ENCODE peak calls at places on chromosomes 12 and 14, in four cellular contexts. K is endothelial cell of umbilical vein, V is fibroblast of lung, D is GM23248. B is an unnamed sample. For H3K79me2, the result is how much of the 10 kb centered on the place peaks cover.

GRCh38 chr12:10721654-10722501 is 1.2 kb downstream of the YBX3 start:
- DNase-seq in K (peak), V (peak), D (peak), B (peak)

GRCh38 chr12:64066052-64066451 is 156.0 kb downstream of the KICS2 start:
- DNase-seq in K (no peak), V (peak), D (peak), B (no peak)

GRCh38 chr12:95117178-95117599 is 43.8 kb upstream of the NR2C1 start:
- DNase-seq in K (peak), V (peak), D (peak), B (peak)

GRCh38 chr12:69897744-69898143 is 72.7 kb downstream of the MYRFL start:
- DNase-seq in K (peak), V (peak), D (peak), B (peak)

GRCh38 chr14:64444984-64445845 is 20.1 kb upstream of the AKAP5 start:
- DNase-seq in K (peak), V (peak), D (peak), B (no peak)

GRCh38 chr12:11892065-11892391 is 178.7 kb upstream of the BCL2L14 start:
- DNase-seq in K (peak), V (no peak), D (no peak), B (no peak)

GRCh38 chr14:37142835-37143499 is 29.4 kb downstream of the SLC25A21 start:
- DNase-seq in K (peak), V (peak), D (peak), B (peak)

GRCh38 chr14:94517248-94517640 is 8.0 kb upstream of the SERPINA12 start:
- DNase-seq in K (no peak), V (no peak), D (peak), B (no peak)

GRCh38 chr14:98984719-98985041 is 287.3 kb downstream of the BCL11B start:
- DNase-seq in K (no peak), V (no peak), D (no peak), B (no peak)

GRCh38 chr12:26274441-26275312 is 79.3 kb downstream of the SSPN start:
- DNase-seq in K (peak), V (peak), D (peak), B (peak)

GRCh38 chr14:33788116-33788515 is 162.8 kb downstream of the EGLN3 start:
- DNase-seq in K (no peak), V (no peak), D (no peak), B (no peak)

GRCh38 chr12:104604070-104604994 is 147.6 kb downstream of the CHST11 start:
- DNase-seq in K (peak), V (peak), D (peak), B (peak)

GRCh38 chr12:104603545-104603973 is 146.8 kb downstream of the CHST11 start:
- DNase-seq in K (no peak), V (peak), D (peak), B (peak)

GRCh38 chr12:104604995-104605675 is 148.4 kb downstream of the CHST11 start:
- DNase-seq in K (no peak), V (no peak), D (peak), B (no peak)

GRCh38 chr12:104602901-104603300 is 146.2 kb downstream of the CHST11 start:
- DNase-seq in K (no peak), V (no peak), D (peak), B (peak)

DNA sequence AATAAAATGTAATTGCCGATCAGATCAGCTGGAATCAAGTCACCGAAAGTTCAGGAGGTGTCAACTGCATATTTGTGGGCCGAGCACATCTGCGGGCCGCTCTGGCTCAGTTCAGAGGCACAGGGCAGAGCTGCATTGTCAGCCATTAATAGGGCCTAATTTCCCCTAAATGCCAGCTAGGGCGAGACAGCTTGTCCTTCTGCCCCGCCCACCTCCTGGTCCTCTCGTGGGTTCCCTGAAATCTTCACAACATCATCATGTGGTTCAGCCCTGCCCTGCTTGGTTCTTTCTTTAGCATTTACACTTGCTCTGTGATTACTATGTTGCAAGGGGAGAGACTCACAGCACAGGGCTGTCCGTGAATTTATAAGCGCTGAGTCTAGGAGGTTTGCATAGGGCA is 148.9 kb downstream of the CHST11 start:
- DNase-seq in K (no peak), V (peak), D (peak), B (no peak)
- H3K4me3 ChIP-seq in K (no peak), V (no peak), D (peak), B (no peak)

DNA sequence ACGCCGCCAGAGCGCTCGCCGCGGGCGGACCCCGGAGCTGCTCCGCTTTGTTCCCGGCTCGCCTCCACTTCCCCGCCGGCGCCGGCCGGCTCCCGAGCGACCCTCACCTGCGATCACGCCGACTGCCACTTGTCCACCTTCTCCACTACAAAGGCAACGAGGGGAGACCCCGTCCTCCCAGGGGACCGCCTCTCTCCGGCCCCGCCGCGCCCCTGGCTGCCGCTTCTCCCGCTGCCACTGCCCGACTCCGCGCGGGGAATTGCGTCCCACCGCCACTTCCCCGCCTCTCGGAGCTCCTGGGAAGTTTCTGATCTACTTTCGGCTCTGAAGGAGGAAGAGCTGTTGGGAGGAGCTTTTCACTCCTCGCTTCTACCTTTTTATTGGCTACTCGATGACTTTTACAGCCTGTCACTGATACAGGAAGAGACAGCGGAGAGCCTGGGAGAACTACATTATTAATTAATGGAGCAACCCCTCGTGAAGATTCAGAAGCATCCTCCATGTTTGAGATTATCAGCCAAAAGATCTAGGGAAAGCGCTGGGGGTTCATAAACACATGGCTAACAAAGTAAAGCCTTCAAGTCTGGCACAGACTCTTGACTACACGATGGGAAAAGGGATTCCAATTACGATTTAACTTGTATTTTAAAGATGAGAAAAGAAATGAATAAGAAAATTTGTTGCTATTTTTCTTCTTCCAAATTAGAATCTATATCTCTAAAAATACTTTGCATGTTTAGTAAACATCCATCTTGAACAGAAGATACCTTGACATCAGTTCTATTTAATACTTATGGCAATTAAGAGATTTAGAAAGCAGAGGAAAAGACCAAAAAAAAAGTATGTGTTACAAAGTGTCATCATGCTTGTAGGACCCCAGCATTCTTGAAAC is at the start of gene BAZ1A:
- DNase-seq in K (peak), V (peak), D (peak), B (peak)
- H3K79me2 ChIP-seq in K (half or more), V (under half), D (under half), B (half or more)

GRCh38 chr14:100239200-100239839 is 376 bp downstream of the YY1 start:
- DNase-seq in K (peak), V (no peak), D (peak), B (no peak)

GRCh38 chr14:100238419-100239199 is at the start of gene YY1:
- DNase-seq in K (peak), V (peak), D (peak), B (peak)

GRCh38 chr14:100237735-100238418 is 1.1 kb upstream of the YY1 start:
- DNase-seq in K (peak), V (peak), D (peak), B (peak)

GRCh38 chr14:100234511-100234910 is 4.4 kb upstream of the YY1 start:
- DNase-seq in K (no peak), V (no peak), D (no peak), B (no peak)

GRCh38 chr14:100236873-100237272 is 2.1 kb upstream of the YY1 start:
- DNase-seq in K (no peak), V (no peak), D (no peak), B (no peak)
- H3K4me3 ChIP-seq in K (no peak), V (peak), D (peak), B (peak)

GRCh38 chr14:106372870-106373657 is 846.7 kb downstream of the TMEM121 start:
- DNase-seq in K (no peak), V (no peak), D (peak), B (peak)
- H3K79me2 ChIP-seq in K (under half), V (under half), D (under half), B (under half)

GRCh38 chr12:102479099-102479887 is 1.1 kb downstream of the IGF1 start:
- DNase-seq in K (no peak), V (no peak), D (peak), B (no peak)

GRCh38 chr12:102478416-102479098 is 1.8 kb downstream of the IGF1 start:
- DNase-seq in K (no peak), V (no peak), D (no peak), B (no peak)

GRCh38 chr12:102481705-102482104 is 1.3 kb upstream of the IGF1 start:
- DNase-seq in K (no peak), V (no peak), D (no peak), B (no peak)

GRCh38 chr12:102479984-102480383 is 379 bp downstream of the IGF1 start:
- DNase-seq in K (no peak), V (no peak), D (no peak), B (no peak)

DNA sequence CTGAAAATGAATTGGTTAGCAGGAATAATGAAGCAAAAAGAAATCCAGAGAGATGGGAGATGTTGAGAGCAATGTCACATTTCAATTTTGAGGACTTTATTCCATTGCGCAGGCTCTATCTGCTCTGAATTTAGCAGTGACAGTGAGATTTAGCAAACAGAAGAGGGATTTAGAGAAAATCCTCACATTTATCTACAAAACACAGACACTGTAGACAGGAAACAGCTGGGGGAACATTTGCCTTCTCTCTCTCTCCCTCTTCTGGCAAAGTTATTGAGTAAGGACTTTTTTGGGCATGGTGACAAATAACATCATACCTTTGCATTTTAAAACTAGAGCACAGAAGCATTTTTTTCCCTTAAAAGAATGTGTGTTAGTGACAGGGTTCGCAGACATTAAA is at the start of gene IGF1:
- DNase-seq in K (peak), V (peak), D (peak), B (no peak)
- H3K4me3 ChIP-seq in K (no peak), V (no peak), D (peak), B (no peak)

GRCh38 chr14:104369208-104369607 is 210.4 kb upstream of the C14orf180 start:
- DNase-seq in K (no peak), V (no peak), D (no peak), B (no peak)
- H3K79me2 ChIP-seq in K (under half), V (under half), D (under half), B (under half)

DNA sequence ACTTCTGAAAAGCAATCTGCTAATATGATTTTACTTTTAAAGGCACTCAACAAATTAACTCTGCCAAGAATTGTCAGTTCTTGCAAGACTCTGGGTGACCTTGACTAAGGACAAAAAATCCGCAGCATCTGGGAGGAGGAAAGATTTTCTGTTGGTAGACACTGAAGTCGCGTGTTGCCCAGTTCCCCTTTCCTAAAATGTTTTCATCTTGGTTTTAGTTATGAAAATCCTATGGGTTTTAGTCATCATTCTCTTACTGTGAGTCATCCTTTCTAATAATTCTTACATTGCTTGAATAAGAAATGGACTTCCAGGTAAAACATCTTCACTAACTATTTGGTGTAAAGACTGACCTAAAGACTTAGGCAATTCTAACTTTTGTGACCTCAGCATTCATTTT is 9.1 kb downstream of the GSG1 start:
- DNase-seq in K (peak), V (peak), D (peak), B (peak)
- H3K4me3 ChIP-seq in K (no peak), V (no peak), D (peak), B (peak)

DNA sequence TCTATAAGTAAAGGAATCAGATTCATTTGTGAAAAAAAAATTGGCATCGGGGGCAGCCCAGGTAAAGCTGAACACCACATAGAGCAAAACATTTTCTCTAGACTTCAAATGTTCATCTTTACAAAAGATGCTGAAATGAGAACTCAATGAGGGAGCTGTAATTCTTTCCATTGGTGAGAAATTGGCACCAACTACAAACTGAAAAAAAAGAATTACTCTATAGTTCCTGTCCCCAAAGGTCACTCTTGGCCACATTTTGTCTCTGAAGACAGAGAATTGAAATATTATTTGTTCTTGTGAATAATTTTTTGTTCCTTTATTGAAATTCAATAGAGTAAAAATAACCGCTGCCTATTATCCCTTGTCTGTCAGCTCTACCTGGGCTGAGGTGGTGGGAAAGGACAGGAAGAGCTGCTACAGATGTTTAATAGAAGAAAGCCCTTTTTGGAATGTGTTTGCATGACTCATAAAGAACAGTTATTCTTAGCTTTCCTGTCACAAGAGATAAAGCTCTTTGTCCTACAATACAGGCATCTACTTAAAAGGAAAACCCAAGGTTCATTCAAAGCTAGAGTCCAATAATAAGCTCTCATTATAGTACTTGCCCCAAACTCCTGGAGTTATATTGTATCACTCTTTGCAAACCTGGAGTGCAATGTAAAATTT is 380.1 kb upstream of the KITLG start:
- DNase-seq in K (peak), V (peak), D (peak), B (peak)
- H3K79me2 ChIP-seq in K (under half), V (under half), D (under half), B (under half)

DNA sequence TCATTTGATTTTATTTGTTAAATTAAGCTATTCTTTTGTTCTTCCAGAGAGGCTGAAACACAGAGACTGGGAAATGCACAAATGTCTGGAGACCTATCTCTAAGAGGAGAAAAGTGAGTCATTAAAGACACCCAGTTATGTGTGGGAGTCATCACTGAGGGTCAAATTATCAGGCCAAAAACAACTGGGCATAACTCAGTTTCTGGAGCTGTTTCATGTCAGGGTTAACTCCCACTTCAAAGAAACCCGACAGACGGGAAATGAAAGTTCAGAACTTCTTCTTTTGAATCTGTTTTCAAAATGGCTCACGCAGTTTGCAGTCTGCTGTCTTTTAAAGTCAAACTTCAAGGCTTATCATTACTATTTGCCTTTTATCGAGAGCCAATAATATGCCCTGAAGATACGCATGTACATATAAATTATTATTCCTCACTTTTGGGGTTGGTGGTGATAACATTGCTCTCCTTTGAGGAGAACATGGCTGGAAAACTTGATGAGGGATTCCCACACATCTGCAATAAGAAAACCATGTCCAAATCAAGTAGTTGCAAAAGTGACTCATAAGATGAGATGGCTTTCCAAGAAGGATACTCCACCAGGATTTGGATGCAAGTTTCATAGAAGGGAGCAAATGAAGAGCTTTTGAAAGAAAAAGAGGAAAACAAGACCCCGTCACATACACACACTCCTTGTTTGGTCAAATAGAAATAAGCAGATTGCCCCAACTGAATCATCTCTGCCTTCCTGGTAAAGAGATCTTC is 341.4 kb downstream of the ADAMTS20 start:
- DNase-seq in K (peak), V (peak), D (peak), B (peak)
- H3K4me3 ChIP-seq in K (no peak), V (no peak), D (peak), B (no peak)